ENCODE peak calls at places on chromosomes 4 and X, in ten cellular contexts. One of them, this sample, is unnamed.

GRCh38 chr4:150411527-150411926 is 170.4 kb upstream of the MAB21L2 start:
- DNase-seq in IMR-90: no peak
- DNase-seq in astrocyte of the spinal cord: no peak
- DNase-seq in stomach: no peak
- DNase-seq in AG09319: no peak
- DNase-seq in fibroblast of pulmonary artery: peak
- DNase-seq in left ventricle myocardium inferior: no peak
- DNase-seq in endothelial cell: no peak
- DNase-seq in nephron progenitor cell: no peak
- DNase-seq in HFF-Myc: no peak
- DNase-seq in this sample: no peak

GRCh38 chr4:39308576-39308975 is 57.6 kb downstream of the RFC1 start:
- DNase-seq in nephron progenitor cell: no peak
- DNase-seq in AG09319: no peak
- DNase-seq in astrocyte of the spinal cord: no peak
- DNase-seq in endothelial cell: no peak
- DNase-seq in IMR-90: no peak
- DNase-seq in left ventricle myocardium inferior: no peak
- DNase-seq in fibroblast of pulmonary artery: no peak
- DNase-seq in HFF-Myc: no peak
- DNase-seq in stomach: no peak
- DNase-seq in this sample: no peak

GRCh38 chr4:6392407-6392806 is 80.0 kb downstream of the PPP2R2C start:
- DNase-seq in astrocyte of the spinal cord: no peak
- DNase-seq in fibroblast of pulmonary artery: no peak
- DNase-seq in HFF-Myc: no peak
- DNase-seq in nephron progenitor cell: no peak
- DNase-seq in left ventricle myocardium inferior: no peak
- DNase-seq in endothelial cell: no peak
- DNase-seq in IMR-90: no peak
- DNase-seq in AG09319: no peak
- DNase-seq in stomach: no peak
- DNase-seq in this sample: no peak

GRCh38 chr4:55291227-55291629 is 54.8 kb upstream of the SRD5A3 start:
- DNase-seq in IMR-90: no peak
- DNase-seq in AG09319: no peak
- DNase-seq in astrocyte of the spinal cord: peak
- DNase-seq in nephron progenitor cell: no peak
- DNase-seq in stomach: no peak
- DNase-seq in endothelial cell: no peak
- DNase-seq in fibroblast of pulmonary artery: peak
- DNase-seq in left ventricle myocardium inferior: peak
- DNase-seq in HFF-Myc: no peak
- DNase-seq in this sample: no peak

GRCh38 chr4:107035711-107036601 is at the start of gene DKK2:
- DNase-seq in HFF-Myc: no peak
- DNase-seq in nephron progenitor cell: peak
- DNase-seq in endothelial cell: peak
- DNase-seq in astrocyte of the spinal cord: peak
- DNase-seq in IMR-90: peak
- DNase-seq in fibroblast of pulmonary artery: no peak
- DNase-seq in left ventricle myocardium inferior: no peak
- DNase-seq in stomach: no peak
- DNase-seq in AG09319: no peak
- DNase-seq in this sample: peak

GRCh38 chr4:151887151-151887815 is 126.5 kb upstream of the GATB start:
- DNase-seq in left ventricle myocardium inferior: no peak
- DNase-seq in stomach: no peak
- DNase-seq in astrocyte of the spinal cord: peak
- DNase-seq in HFF-Myc: no peak
- DNase-seq in AG09319: no peak
- DNase-seq in endothelial cell: no peak
- DNase-seq in nephron progenitor cell: no peak
- DNase-seq in IMR-90: no peak
- DNase-seq in fibroblast of pulmonary artery: no peak
- DNase-seq in this sample: peak

GRCh38 chr4:75786938-75787337 is 62.6 kb downstream of the USO1 start:
- DNase-seq in fibroblast of pulmonary artery: no peak
- DNase-seq in endothelial cell: no peak
- DNase-seq in astrocyte of the spinal cord: no peak
- DNase-seq in left ventricle myocardium inferior: no peak
- DNase-seq in HFF-Myc: no peak
- DNase-seq in IMR-90: no peak
- DNase-seq in nephron progenitor cell: no peak
- DNase-seq in stomach: no peak
- DNase-seq in AG09319: no peak
- DNase-seq in this sample: no peak

GRCh38 chrX:101488796-101489195 is 3.5 kb downstream of the ARMCX4 start:
- DNase-seq in IMR-90: no peak
- DNase-seq in nephron progenitor cell: no peak
- DNase-seq in astrocyte of the spinal cord: no peak
- DNase-seq in stomach: no peak
- DNase-seq in HFF-Myc: no peak
- DNase-seq in left ventricle myocardium inferior: no peak
- DNase-seq in endothelial cell: no peak
- DNase-seq in AG09319: no peak
- DNase-seq in fibroblast of pulmonary artery: no peak
- DNase-seq in this sample: no peak

GRCh38 chr4:17814140-17814539 is 3.4 kb downstream of the NCAPG start:
- DNase-seq in HFF-Myc: no peak
- DNase-seq in AG09319: no peak
- DNase-seq in left ventricle myocardium inferior: no peak
- DNase-seq in nephron progenitor cell: no peak
- DNase-seq in fibroblast of pulmonary artery: peak
- DNase-seq in IMR-90: peak
- DNase-seq in endothelial cell: no peak
- DNase-seq in stomach: no peak
- DNase-seq in astrocyte of the spinal cord: peak
- DNase-seq in this sample: no peak

GRCh38 chr4:111027526-111027925 is 404.6 kb upstream of the PITX2 start:
- DNase-seq in IMR-90: peak
- DNase-seq in AG09319: no peak
- DNase-seq in astrocyte of the spinal cord: peak
- DNase-seq in stomach: no peak
- DNase-seq in HFF-Myc: no peak
- DNase-seq in nephron progenitor cell: no peak
- DNase-seq in endothelial cell: no peak
- DNase-seq in fibroblast of pulmonary artery: peak
- DNase-seq in left ventricle myocardium inferior: no peak
- DNase-seq in this sample: no peak

GRCh38 chr4:12852338-12853307 is 631.5 kb downstream of the RAB28 start:
- DNase-seq in IMR-90: peak
- DNase-seq in endothelial cell: peak
- DNase-seq in fibroblast of pulmonary artery: peak
- DNase-seq in astrocyte of the spinal cord: peak
- DNase-seq in stomach: no peak
- DNase-seq in AG09319: peak
- DNase-seq in left ventricle myocardium inferior: no peak
- DNase-seq in nephron progenitor cell: peak
- DNase-seq in HFF-Myc: peak
- DNase-seq in this sample: peak

GRCh38 chr4:183261953-183262775 is 57.9 kb downstream of the CLDN22 start:
- DNase-seq in fibroblast of pulmonary artery: peak
- DNase-seq in HFF-Myc: peak
- DNase-seq in endothelial cell: peak
- DNase-seq in left ventricle myocardium inferior: peak
- DNase-seq in stomach: peak
- DNase-seq in astrocyte of the spinal cord: peak
- DNase-seq in IMR-90: peak
- DNase-seq in nephron progenitor cell: peak
- DNase-seq in AG09319: peak
- DNase-seq in this sample: peak

GRCh38 chr4:40992472-40993298 is 221.7 kb downstream of the APBB2 start:
- DNase-seq in endothelial cell: no peak
- DNase-seq in astrocyte of the spinal cord: peak
- DNase-seq in left ventricle myocardium inferior: no peak
- DNase-seq in nephron progenitor cell: no peak
- DNase-seq in fibroblast of pulmonary artery: peak
- DNase-seq in IMR-90: peak
- DNase-seq in stomach: no peak
- DNase-seq in AG09319: no peak
- DNase-seq in HFF-Myc: no peak
- DNase-seq in this sample: peak

GRCh38 chrX:118156953-118157608 is 40.5 kb upstream of the KLHL13 start:
- DNase-seq in stomach: no peak
- DNase-seq in HFF-Myc: no peak
- DNase-seq in left ventricle myocardium inferior: no peak
- DNase-seq in endothelial cell: no peak
- DNase-seq in IMR-90: no peak
- DNase-seq in AG09319: no peak
- DNase-seq in fibroblast of pulmonary artery: no peak
- DNase-seq in astrocyte of the spinal cord: no peak
- DNase-seq in nephron progenitor cell: no peak
- DNase-seq in this sample: no peak

GRCh38 chrX:132171478-132171877 is 43.7 kb upstream of the FRMD7 start:
- DNase-seq in IMR-90: peak
- DNase-seq in left ventricle myocardium inferior: no peak
- DNase-seq in nephron progenitor cell: no peak
- DNase-seq in endothelial cell: no peak
- DNase-seq in HFF-Myc: no peak
- DNase-seq in astrocyte of the spinal cord: no peak
- DNase-seq in AG09319: no peak
- DNase-seq in fibroblast of pulmonary artery: peak
- DNase-seq in stomach: no peak
- DNase-seq in this sample: no peak
- TF ChIP-seq CTCF in IMR-90: peak
- TF ChIP-seq CTCF in left ventricle myocardium inferior: peak
- TF ChIP-seq CTCF in nephron progenitor cell: no peak
- TF ChIP-seq CTCF in endothelial cell: no peak
- TF ChIP-seq CTCF in HFF-Myc: no peak
- TF ChIP-seq CTCF in astrocyte of the spinal cord: no peak
- TF ChIP-seq CTCF in AG09319: no peak
- TF ChIP-seq CTCF in fibroblast of pulmonary artery: no peak
- TF ChIP-seq CTCF in stomach: no peak
- TF ChIP-seq CTCF in this sample: no peak

GRCh38 chrX:68821616-68822015 is 7.2 kb upstream of the EFNB1 start:
- DNase-seq in HFF-Myc: no peak
- DNase-seq in IMR-90: no peak
- DNase-seq in endothelial cell: no peak
- DNase-seq in stomach: no peak
- DNase-seq in fibroblast of pulmonary artery: no peak
- DNase-seq in AG09319: no peak
- DNase-seq in nephron progenitor cell: no peak
- DNase-seq in astrocyte of the spinal cord: no peak
- DNase-seq in left ventricle myocardium inferior: no peak
- DNase-seq in this sample: no peak

GRCh38 chrX:68824152-68824433 is 4.7 kb upstream of the EFNB1 start:
- DNase-seq in endothelial cell: no peak
- DNase-seq in AG09319: no peak
- DNase-seq in fibroblast of pulmonary artery: no peak
- DNase-seq in IMR-90: no peak
- DNase-seq in nephron progenitor cell: no peak
- DNase-seq in stomach: no peak
- DNase-seq in left ventricle myocardium inferior: no peak
- DNase-seq in HFF-Myc: no peak
- DNase-seq in astrocyte of the spinal cord: no peak
- DNase-seq in this sample: no peak

GRCh38 chrX:68822641-68823410 is 6.0 kb upstream of the EFNB1 start:
- DNase-seq in astrocyte of the spinal cord: peak
- DNase-seq in endothelial cell: peak
- DNase-seq in left ventricle myocardium inferior: peak
- DNase-seq in IMR-90: peak
- DNase-seq in stomach: no peak
- DNase-seq in fibroblast of pulmonary artery: peak
- DNase-seq in HFF-Myc: no peak
- DNase-seq in AG09319: peak
- DNase-seq in nephron progenitor cell: peak
- DNase-seq in this sample: no peak

GRCh38 chrX:68824565-68825125 is 4.2 kb upstream of the EFNB1 start:
- DNase-seq in HFF-Myc: no peak
- DNase-seq in astrocyte of the spinal cord: no peak
- DNase-seq in fibroblast of pulmonary artery: no peak
- DNase-seq in endothelial cell: no peak
- DNase-seq in nephron progenitor cell: no peak
- DNase-seq in AG09319: no peak
- DNase-seq in stomach: no peak
- DNase-seq in left ventricle myocardium inferior: no peak
- DNase-seq in IMR-90: no peak
- DNase-seq in this sample: no peak

GRCh38 chrX:68823413-68824151 is 5.2 kb upstream of the EFNB1 start:
- DNase-seq in IMR-90: no peak
- DNase-seq in endothelial cell: no peak
- DNase-seq in astrocyte of the spinal cord: no peak
- DNase-seq in AG09319: no peak
- DNase-seq in fibroblast of pulmonary artery: no peak
- DNase-seq in left ventricle myocardium inferior: no peak
- DNase-seq in HFF-Myc: no peak
- DNase-seq in stomach: no peak
- DNase-seq in nephron progenitor cell: no peak
- DNase-seq in this sample: no peak
- TF ChIP-seq CTCF in IMR-90: no peak
- TF ChIP-seq CTCF in endothelial cell: no peak
- TF ChIP-seq CTCF in astrocyte of the spinal cord: no peak
- TF ChIP-seq CTCF in AG09319: no peak
- TF ChIP-seq CTCF in fibroblast of pulmonary artery: no peak
- TF ChIP-seq CTCF in left ventricle myocardium inferior: no peak
- TF ChIP-seq CTCF in HFF-Myc: peak
- TF ChIP-seq CTCF in stomach: no peak
- TF ChIP-seq CTCF in nephron progenitor cell: no peak
- TF ChIP-seq CTCF in this sample: no peak

DNA sequence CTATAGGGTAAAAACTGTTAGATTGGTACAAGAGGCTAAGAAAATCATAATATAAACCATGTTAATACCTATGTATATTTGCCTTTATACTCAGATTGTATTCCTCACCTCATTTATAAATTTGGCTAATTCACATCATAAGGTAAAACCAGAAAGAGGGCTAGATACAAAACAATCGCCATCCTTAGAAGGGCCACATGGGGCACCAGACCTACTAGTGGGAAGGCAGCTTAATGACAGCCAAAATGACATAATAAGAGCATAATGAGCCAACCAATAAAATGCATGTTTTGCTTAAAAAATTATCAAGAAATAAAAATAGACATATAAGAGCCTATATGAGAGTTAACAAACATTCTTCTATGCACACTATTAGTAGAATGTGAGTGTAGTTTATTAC is 107.3 kb upstream of the PRDX4 start:
- DNase-seq in left ventricle myocardium inferior: no peak
- DNase-seq in astrocyte of the spinal cord: no peak
- DNase-seq in HFF-Myc: no peak
- DNase-seq in AG09319: no peak
- DNase-seq in nephron progenitor cell: no peak
- DNase-seq in stomach: no peak
- DNase-seq in fibroblast of pulmonary artery: no peak
- DNase-seq in IMR-90: no peak
- DNase-seq in endothelial cell: no peak
- DNase-seq in this sample: no peak
- TF ChIP-seq CTCF in left ventricle myocardium inferior: no peak
- TF ChIP-seq CTCF in astrocyte of the spinal cord: no peak
- TF ChIP-seq CTCF in HFF-Myc: no peak
- TF ChIP-seq CTCF in AG09319: no peak
- TF ChIP-seq CTCF in nephron progenitor cell: no peak
- TF ChIP-seq CTCF in stomach: no peak
- TF ChIP-seq CTCF in fibroblast of pulmonary artery: no peak
- TF ChIP-seq CTCF in IMR-90: no peak
- TF ChIP-seq CTCF in endothelial cell: no peak
- TF ChIP-seq CTCF in this sample: no peak

DNA sequence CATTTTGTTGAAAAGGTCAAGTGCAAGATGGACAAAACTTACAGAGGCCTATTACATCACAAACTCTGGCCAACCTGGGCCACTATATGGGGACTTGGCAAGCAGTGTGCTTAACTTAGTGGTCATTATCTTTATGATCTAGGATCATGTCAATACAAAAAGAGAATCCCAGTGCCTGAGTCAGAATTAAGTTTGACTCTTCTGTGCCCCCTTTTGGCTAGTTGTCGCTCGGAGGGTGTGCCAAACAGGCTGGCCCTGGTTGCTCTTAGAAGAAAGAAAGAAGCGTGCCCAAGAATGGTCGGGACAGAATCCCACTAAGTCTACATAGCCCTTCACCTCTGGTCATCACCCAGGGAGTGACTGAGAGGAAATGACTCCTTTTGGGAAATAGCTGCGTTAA is 100.1 kb downstream of the EIF4E start:
- DNase-seq in nephron progenitor cell: no peak
- DNase-seq in endothelial cell: no peak
- DNase-seq in stomach: no peak
- DNase-seq in HFF-Myc: no peak
- DNase-seq in left ventricle myocardium inferior: no peak
- DNase-seq in AG09319: no peak
- DNase-seq in astrocyte of the spinal cord: peak
- DNase-seq in IMR-90: no peak
- DNase-seq in fibroblast of pulmonary artery: no peak
- DNase-seq in this sample: peak
- TF ChIP-seq CTCF in nephron progenitor cell: no peak
- TF ChIP-seq CTCF in endothelial cell: no peak
- TF ChIP-seq CTCF in stomach: no peak
- TF ChIP-seq CTCF in HFF-Myc: peak
- TF ChIP-seq CTCF in left ventricle myocardium inferior: no peak
- TF ChIP-seq CTCF in AG09319: no peak
- TF ChIP-seq CTCF in astrocyte of the spinal cord: peak
- TF ChIP-seq CTCF in IMR-90: no peak
- TF ChIP-seq CTCF in fibroblast of pulmonary artery: no peak
- TF ChIP-seq CTCF in this sample: peak